ENCODE peak calls at places on chromosomes 6 and 20, in ten cellular contexts. H, J, I, X, C, D, R, Y, W and N are unnamed samples.

GRCh38 chr6:13413906-13414555 is 73.4 kb downstream of the GFOD1 start:
- DNase-seq in H (peak; percentile 25), J (peak; percentile 78), I (no peak), X (no peak), C (no peak), D (no peak), R (no peak), Y (peak; percentile 65), W (no peak), N (peak; percentile 66)

GRCh38 chr6:108781419-108782110 is 66.7 kb upstream of the ARMC2 start:
- DNase-seq in H (no peak), J (no peak), I (no peak), X (no peak), C (no peak), D (no peak), R (no peak), Y (no peak), W (no peak), N (no peak)

GRCh38 chr6:107116328-107116892 is 1.1 kb upstream of the BEND3 start:
- DNase-seq in H (peak; percentile 51), J (no peak), I (peak; percentile 51), X (no peak), C (no peak), D (no peak), R (peak; percentile 24), Y (no peak), W (peak; percentile 3), N (no peak)

GRCh38 chr6:81875776-81876293 is 123.4 kb upstream of the TENT5A start:
- DNase-seq in H (no peak), J (no peak), I (no peak), X (no peak), C (no peak), D (no peak), R (peak; percentile 25), Y (no peak), W (no peak), N (no peak)

GRCh38 chr20:44637490-44638372 is 13.8 kb downstream of the ADA start:
- DNase-seq in H (no peak), J (no peak), I (no peak), X (no peak), C (no peak), D (no peak), R (no peak), Y (no peak), W (no peak), N (peak; percentile 82)

GRCh38 chr6:123962508-123962907 is 158.8 kb downstream of the NKAIN2 start:
- DNase-seq in H (peak; percentile 90), J (no peak), I (no peak), X (no peak), C (no peak), D (no peak), R (peak; percentile 41), Y (no peak), W (no peak), N (no peak)

GRCh38 chr20:58682656-58683055 is 9.9 kb upstream of the NPEPL1 start:
- DNase-seq in H (no peak), J (no peak), I (peak; percentile 66), X (no peak), C (no peak), D (no peak), R (no peak), Y (no peak), W (no peak), N (no peak)

GRCh38 chr6:70241031-70241430 is 61.9 kb downstream of the COL9A1 start:
- DNase-seq in H (no peak), J (no peak), I (no peak), X (no peak), C (no peak), D (no peak), R (no peak), Y (no peak), W (no peak), N (no peak)

GRCh38 chr6:106972500-106972899 is 2.0 kb downstream of the CD24 start:
- DNase-seq in H (peak; percentile 52), J (no peak), I (no peak), X (no peak), C (no peak), D (peak; percentile 12), R (peak; percentile 38), Y (no peak), W (no peak), N (no peak)